ENCODE peak calls at places on chromosome 17, in nine cellular contexts. One of them, this sample, is unnamed.
A peak's percentile ranks its signal among the peaks of the same experiment; 100 is the strongest.

GRCh38 chr17:608911-609882 is 105.4 kb downstream of the VPS53 start:
- DNase-seq in prostate gland: no peak
- DNase-seq in NB4: no peak
- DNase-seq in right lobe of liver: no peak
- DNase-seq in A549: no peak
- DNase-seq in breast epithelium: no peak
- DNase-seq in IMR-90: peak; percentile 69
- DNase-seq in lower leg skin: no peak
- DNase-seq in heart left ventricle: no peak
- DNase-seq in this sample: no peak

GRCh38 chr17:36742267-36743000 is 141.1 kb downstream of the MRM1 start:
- DNase-seq in prostate gland: no peak
- DNase-seq in NB4: no peak
- DNase-seq in right lobe of liver: no peak
- DNase-seq in A549: no peak
- DNase-seq in breast epithelium: no peak
- DNase-seq in IMR-90: no peak
- DNase-seq in lower leg skin: no peak
- DNase-seq in heart left ventricle: no peak
- DNase-seq in this sample: no peak

GRCh38 chr17:74140282-74140681 is 63.2 kb upstream of the RPL38 start:
- DNase-seq in prostate gland: no peak
- DNase-seq in NB4: no peak
- DNase-seq in right lobe of liver: no peak
- DNase-seq in A549: no peak
- DNase-seq in breast epithelium: no peak
- DNase-seq in IMR-90: no peak
- DNase-seq in lower leg skin: no peak
- DNase-seq in heart left ventricle: no peak
- DNase-seq in this sample: no peak

GRCh38 chr17:82092628-82092994 is 5.4 kb downstream of the FASN start:
- DNase-seq in prostate gland: no peak
- DNase-seq in NB4: no peak
- DNase-seq in right lobe of liver: no peak
- DNase-seq in A549: no peak
- DNase-seq in breast epithelium: no peak
- DNase-seq in IMR-90: no peak
- DNase-seq in lower leg skin: no peak
- DNase-seq in heart left ventricle: no peak
- DNase-seq in this sample: peak; percentile 7

GRCh38 chr17:46851029-46851741 is at the start of gene WNT9B:
- DNase-seq in prostate gland: peak; percentile 30
- DNase-seq in NB4: no peak
- DNase-seq in right lobe of liver: peak; percentile 58
- DNase-seq in A549: peak; percentile 44
- DNase-seq in breast epithelium: no peak
- DNase-seq in IMR-90: no peak
- DNase-seq in lower leg skin: no peak
- DNase-seq in heart left ventricle: no peak
- DNase-seq in this sample: peak; percentile 75

GRCh38 chr17:17289701-17290100 is 8.7 kb upstream of the COPS3 start:
- DNase-seq in prostate gland: no peak
- DNase-seq in NB4: no peak
- DNase-seq in right lobe of liver: no peak
- DNase-seq in A549: no peak
- DNase-seq in breast epithelium: no peak
- DNase-seq in IMR-90: no peak
- DNase-seq in lower leg skin: no peak
- DNase-seq in heart left ventricle: no peak
- DNase-seq in this sample: no peak

GRCh38 chr17:3534881-3535252 is 22.7 kb downstream of the TRPV3 start:
- DNase-seq in prostate gland: no peak
- DNase-seq in NB4: no peak
- DNase-seq in right lobe of liver: no peak
- DNase-seq in A549: peak; percentile 75
- DNase-seq in breast epithelium: no peak
- DNase-seq in IMR-90: peak; percentile 10
- DNase-seq in lower leg skin: no peak
- DNase-seq in heart left ventricle: no peak
- DNase-seq in this sample: no peak

GRCh38 chr17:81823800-81824550 is 9.1 kb downstream of the MCRIP1 start:
- DNase-seq in prostate gland: no peak
- DNase-seq in NB4: no peak
- DNase-seq in right lobe of liver: no peak
- DNase-seq in A549: no peak
- DNase-seq in breast epithelium: no peak
- DNase-seq in IMR-90: no peak
- DNase-seq in lower leg skin: no peak
- DNase-seq in heart left ventricle: no peak
- DNase-seq in this sample: no peak

GRCh38 chr17:6554871-6555330 is 1.5 kb downstream of the PITPNM3 start:
- DNase-seq in prostate gland: no peak
- DNase-seq in NB4: no peak
- DNase-seq in right lobe of liver: no peak
- DNase-seq in A549: no peak
- DNase-seq in breast epithelium: no peak
- DNase-seq in IMR-90: no peak
- DNase-seq in lower leg skin: no peak
- DNase-seq in heart left ventricle: no peak
- DNase-seq in this sample: peak; percentile 74

GRCh38 chr17:27513849-27514248 is 57.6 kb downstream of the KSR1 start:
- DNase-seq in prostate gland: no peak
- DNase-seq in NB4: no peak
- DNase-seq in right lobe of liver: no peak
- DNase-seq in A549: no peak
- DNase-seq in breast epithelium: no peak
- DNase-seq in IMR-90: no peak
- DNase-seq in lower leg skin: no peak
- DNase-seq in heart left ventricle: no peak
- DNase-seq in this sample: no peak

GRCh38 chr17:16215002-16215272 is 397 bp downstream of the NCOR1 start:
- DNase-seq in prostate gland: peak; percentile 18
- DNase-seq in NB4: peak; percentile 75
- DNase-seq in right lobe of liver: peak; percentile 62
- DNase-seq in A549: peak; percentile 61
- DNase-seq in breast epithelium: no peak
- DNase-seq in IMR-90: no peak
- DNase-seq in lower leg skin: peak; percentile 31
- DNase-seq in heart left ventricle: no peak
- DNase-seq in this sample: peak; percentile 54

GRCh38 chr17:48241131-48241591 is 133.6 kb downstream of the SNX11 start:
- DNase-seq in prostate gland: no peak
- DNase-seq in NB4: peak; percentile 88
- DNase-seq in right lobe of liver: no peak
- DNase-seq in A549: peak; percentile 90
- DNase-seq in breast epithelium: no peak
- DNase-seq in IMR-90: peak; percentile 42
- DNase-seq in lower leg skin: peak; percentile 21
- DNase-seq in heart left ventricle: peak; percentile 32
- DNase-seq in this sample: no peak

GRCh38 chr17:38444151-38444550 is 15.9 kb downstream of the ARHGAP23 start:
- DNase-seq in prostate gland: peak; percentile 69
- DNase-seq in NB4: peak; percentile 68
- DNase-seq in right lobe of liver: peak; percentile 75
- DNase-seq in A549: peak; percentile 71
- DNase-seq in breast epithelium: no peak
- DNase-seq in IMR-90: peak; percentile 63
- DNase-seq in lower leg skin: peak; percentile 58
- DNase-seq in heart left ventricle: peak; percentile 77
- DNase-seq in this sample: peak; percentile 61

GRCh38 chr17:4073983-4074830 is 68.6 kb downstream of the ZZEF1 start:
- DNase-seq in prostate gland: no peak
- DNase-seq in NB4: peak; percentile 46
- DNase-seq in right lobe of liver: no peak
- DNase-seq in A549: no peak
- DNase-seq in breast epithelium: no peak
- DNase-seq in IMR-90: no peak
- DNase-seq in lower leg skin: no peak
- DNase-seq in heart left ventricle: no peak
- DNase-seq in this sample: peak; percentile 55

GRCh38 chr17:50037321-50038107 is 18.4 kb upstream of the ITGA3 start:
- DNase-seq in prostate gland: peak; percentile 62
- DNase-seq in NB4: no peak
- DNase-seq in right lobe of liver: no peak
- DNase-seq in A549: peak; percentile 77
- DNase-seq in breast epithelium: no peak
- DNase-seq in IMR-90: peak; percentile 81
- DNase-seq in lower leg skin: no peak
- DNase-seq in heart left ventricle: no peak
- DNase-seq in this sample: peak; percentile 53

GRCh38 chr17:80992077-80992947 is 671 bp downstream of the CHMP6 start:
- DNase-seq in prostate gland: no peak
- DNase-seq in NB4: peak; percentile 32
- DNase-seq in right lobe of liver: no peak
- DNase-seq in A549: no peak
- DNase-seq in breast epithelium: no peak
- DNase-seq in IMR-90: no peak
- DNase-seq in lower leg skin: no peak
- DNase-seq in heart left ventricle: no peak
- DNase-seq in this sample: peak; percentile 23

GRCh38 chr17:2962729-2963128 is 100.7 kb downstream of the OR1D5 start:
- DNase-seq in prostate gland: no peak
- DNase-seq in NB4: no peak
- DNase-seq in right lobe of liver: no peak
- DNase-seq in A549: no peak
- DNase-seq in breast epithelium: no peak
- DNase-seq in IMR-90: no peak
- DNase-seq in lower leg skin: no peak
- DNase-seq in heart left ventricle: no peak
- DNase-seq in this sample: no peak

GRCh38 chr17:77591231-77591785 is 367.2 kb upstream of the TNRC6C start:
- DNase-seq in prostate gland: no peak
- DNase-seq in NB4: no peak
- DNase-seq in right lobe of liver: no peak
- DNase-seq in A549: no peak
- DNase-seq in breast epithelium: no peak
- DNase-seq in IMR-90: no peak
- DNase-seq in lower leg skin: no peak
- DNase-seq in heart left ventricle: no peak
- DNase-seq in this sample: peak; percentile 44

GRCh38 chr17:78609198-78609597 is 32.0 kb upstream of the DNAH17 start:
- DNase-seq in prostate gland: no peak
- DNase-seq in NB4: no peak
- DNase-seq in right lobe of liver: no peak
- DNase-seq in A549: no peak
- DNase-seq in breast epithelium: no peak
- DNase-seq in IMR-90: no peak
- DNase-seq in lower leg skin: no peak
- DNase-seq in heart left ventricle: no peak
- DNase-seq in this sample: no peak

DNA sequence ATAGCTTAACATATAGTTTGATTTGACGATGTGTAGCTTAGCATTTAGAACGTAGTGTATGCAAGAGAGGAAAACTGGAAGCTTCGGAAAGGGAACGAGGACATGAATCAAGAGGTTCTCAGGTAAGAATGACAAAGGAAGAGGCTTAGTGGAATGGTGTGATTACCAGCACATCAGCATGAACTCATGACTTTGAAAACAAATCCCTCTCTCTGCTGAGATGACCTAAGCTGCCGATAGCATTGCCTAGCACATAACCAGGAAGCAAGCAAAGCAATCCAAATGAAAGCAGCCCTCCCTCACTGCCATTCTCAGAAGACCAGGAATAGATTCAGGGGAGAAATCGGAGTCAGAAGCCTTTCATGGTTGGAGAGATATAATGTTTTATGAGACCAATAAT is 51.3 kb upstream of the CCL1 start:
- DNase-seq in prostate gland: no peak
- DNase-seq in NB4: no peak
- DNase-seq in right lobe of liver: no peak
- DNase-seq in A549: no peak
- DNase-seq in breast epithelium: no peak
- DNase-seq in IMR-90: no peak
- DNase-seq in lower leg skin: no peak
- DNase-seq in heart left ventricle: no peak
- DNase-seq in this sample: no peak
- TF ChIP-seq POLR2A in prostate gland: no peak
- TF ChIP-seq POLR2A in NB4: no peak
- TF ChIP-seq POLR2A in right lobe of liver: no peak
- TF ChIP-seq POLR2A in A549: no peak
- TF ChIP-seq POLR2A in breast epithelium: no peak
- TF ChIP-seq POLR2A in IMR-90: no peak
- TF ChIP-seq POLR2A in lower leg skin: no peak
- TF ChIP-seq POLR2A in heart left ventricle: no peak
- TF ChIP-seq POLR2A in this sample: no peak

GRCh38 chr17:75589919-75590303 is 2.3 kb downstream of the MYO15B start:
- DNase-seq in prostate gland: no peak
- DNase-seq in NB4: no peak
- DNase-seq in right lobe of liver: peak; percentile 45
- DNase-seq in A549: no peak
- DNase-seq in breast epithelium: no peak
- DNase-seq in IMR-90: no peak
- DNase-seq in lower leg skin: no peak
- DNase-seq in heart left ventricle: peak; percentile 30
- DNase-seq in this sample: peak; percentile 36
- H3K4me3 ChIP-seq in prostate gland: peak overlapping the region; percentile 56
- H3K4me3 ChIP-seq in NB4: peak overlapping the region; percentile 43
- H3K4me3 ChIP-seq in right lobe of liver: peak overlapping the region; percentile 62
- H3K4me3 ChIP-seq in A549: peak overlapping the region; percentile 57
- H3K4me3 ChIP-seq in breast epithelium: peak overlapping the region; percentile 73
- H3K4me3 ChIP-seq in IMR-90: no peak overlapping the region
- H3K4me3 ChIP-seq in lower leg skin: no peak overlapping the region
- H3K4me3 ChIP-seq in heart left ventricle: peak overlapping the region; percentile 34
- H3K4me3 ChIP-seq in this sample: no peak overlapping the region

GRCh38 chr17:64036198-64036922 is 15.9 kb upstream of the ICAM2 start:
- DNase-seq in prostate gland: no peak
- DNase-seq in NB4: no peak
- DNase-seq in right lobe of liver: no peak
- DNase-seq in A549: peak; percentile 46
- DNase-seq in breast epithelium: no peak
- DNase-seq in IMR-90: no peak
- DNase-seq in lower leg skin: no peak
- DNase-seq in heart left ventricle: no peak
- DNase-seq in this sample: no peak
- TF ChIP-seq CTCF in prostate gland: no peak
- TF ChIP-seq CTCF in NB4: peak; percentile 15
- TF ChIP-seq CTCF in right lobe of liver: no peak
- TF ChIP-seq CTCF in A549: peak; percentile 20
- TF ChIP-seq CTCF in breast epithelium: no peak
- TF ChIP-seq CTCF in IMR-90: no peak
- TF ChIP-seq CTCF in lower leg skin: no peak
- TF ChIP-seq CTCF in heart left ventricle: no peak
- TF ChIP-seq CTCF in this sample: no peak

DNA sequence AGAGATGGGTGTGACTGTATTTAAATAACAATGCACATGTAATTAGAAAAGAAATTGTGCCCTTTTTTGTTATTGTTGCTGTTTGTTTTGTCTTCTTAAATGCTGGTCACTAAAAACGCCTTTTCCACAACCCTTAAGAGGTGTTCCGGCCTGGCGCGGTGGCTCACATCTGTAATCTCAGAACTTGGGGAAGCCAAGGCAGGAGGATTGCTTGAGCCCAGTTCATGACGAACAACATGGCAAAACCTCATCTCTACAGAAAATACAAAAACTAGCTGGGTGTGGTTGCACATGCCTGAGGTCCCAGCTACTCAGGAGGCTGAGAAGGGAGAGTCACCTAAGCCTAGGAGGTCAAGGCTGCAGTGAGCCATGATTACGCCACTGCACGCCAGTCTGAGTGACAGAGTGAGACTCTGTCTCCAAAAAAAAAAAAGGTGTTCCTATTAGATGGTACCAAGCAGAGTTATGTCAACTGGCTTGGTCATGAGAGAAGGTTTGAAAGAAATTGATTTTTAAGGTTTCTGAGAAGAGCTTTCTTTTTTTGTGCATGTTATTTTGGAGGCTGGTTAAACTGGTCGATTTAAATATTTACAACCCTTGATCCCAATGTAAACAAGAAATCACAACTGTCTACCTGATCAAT is 23.5 kb upstream of the RFFL start:
- DNase-seq in prostate gland: no peak
- DNase-seq in NB4: peak; percentile 51
- DNase-seq in right lobe of liver: peak; percentile 64
- DNase-seq in A549: peak; percentile 75
- DNase-seq in breast epithelium: no peak
- DNase-seq in IMR-90: no peak
- DNase-seq in lower leg skin: no peak
- DNase-seq in heart left ventricle: no peak
- DNase-seq in this sample: peak; percentile 30
- TF ChIP-seq POLR2A in prostate gland: no peak
- TF ChIP-seq POLR2A in NB4: no peak
- TF ChIP-seq POLR2A in right lobe of liver: no peak
- TF ChIP-seq POLR2A in A549: no peak
- TF ChIP-seq POLR2A in breast epithelium: no peak
- TF ChIP-seq POLR2A in IMR-90: no peak
- TF ChIP-seq POLR2A in lower leg skin: no peak
- TF ChIP-seq POLR2A in heart left ventricle: no peak
- TF ChIP-seq POLR2A in this sample: no peak

This sample was measured in transverse colon.